ENCODE peak calls at places on chromosomes 5 and 9, in five cellular contexts. P is fibroblast of villous mesenchyme; O is CD8-positive, alpha-beta T cell; K is mammary epithelial cell; D is SK-N-SH. B is an unnamed sample.

GRCh38 chr9:135577256-135577655 is 15.7 kb downstream of the PAEP start:
- DNase-seq in P (no peak), O (no peak), K (no peak), D (no peak), B (no peak)

GRCh38 chr9:23669776-23670175 is 156.3 kb downstream of the ELAVL2 start:
- DNase-seq in P (no peak), O (no peak), K (no peak), D (no peak), B (no peak)

GRCh38 chr5:16417392-16418074 is 48.1 kb downstream of the ZNF622 start:
- DNase-seq in P (no peak), O (no peak), K (no peak), D (no peak), B (no peak)

GRCh38 chr9:114313186-114313585 is 9.7 kb upstream of the ORM1 start:
- DNase-seq in P (peak; percentile 47), O (no peak), K (no peak), D (no peak), B (no peak)

GRCh38 chr5:178375348-178375747 is 142.7 kb upstream of the PHYKPL start:
- DNase-seq in P (no peak), O (no peak), K (no peak), D (no peak), B (no peak)

GRCh38 chr5:53326420-53327153 is 153.8 kb upstream of the FST start:
- DNase-seq in P (peak; percentile 50), O (no peak), K (no peak), D (no peak), B (no peak)

GRCh38 chr5:66653380-66653779 is 57.2 kb downstream of the MAST4 start:
- DNase-seq in P (no peak), O (no peak), K (peak; percentile 85), D (no peak), B (no peak)

GRCh38 chr5:170159101-170159698 is 53.5 kb downstream of the FOXI1 start:
- DNase-seq in P (no peak), O (no peak), K (peak; percentile 46), D (no peak), B (no peak)

GRCh38 chr9:90124961-90125360 is 517.7 kb downstream of the DIRAS2 start:
- DNase-seq in P (peak; percentile 10), O (no peak), K (no peak), D (peak; percentile 64), B (no peak)

GRCh38 chr9:114906922-114907571 is 23.3 kb downstream of the TNFSF8 start:
- DNase-seq in P (peak; percentile 66), O (peak; percentile 26), K (peak; percentile 48), D (peak; percentile 45), B (no peak)

GRCh38 chr5:1498623-1499416 is 24.9 kb downstream of the LPCAT1 start:
- DNase-seq in P (no peak), O (no peak), K (no peak), D (no peak), B (no peak)

GRCh38 chr9:110016340-110016739 is 191.6 kb downstream of the C9orf152 start:
- DNase-seq in P (peak; percentile 66), O (no peak), K (peak; percentile 40), D (peak; percentile 12), B (no peak)

GRCh38 chr9:137128158-137129088 is 10.5 kb upstream of the GRIN1 start:
- DNase-seq in P (no peak), O (no peak), K (no peak), D (peak; percentile 14), B (no peak)

GRCh38 chr9:88952086-88952615 is 39.1 kb upstream of the S1PR3 start:
- DNase-seq in P (no peak), O (no peak), K (no peak), D (no peak), B (no peak)

GRCh38 chr5:85709728-85710127 is 908.0 kb upstream of the COX7C start:
- DNase-seq in P (no peak), O (no peak), K (no peak), D (no peak), B (no peak)

GRCh38 chr5:163916376-163916775 is 411.0 kb downstream of the MAT2B start:
- DNase-seq in P (peak; percentile 37), O (no peak), K (no peak), D (no peak), B (no peak)

GRCh38 chr9:93823245-93824072 is 131.7 kb downstream of the BARX1 start:
- DNase-seq in P (no peak), O (no peak), K (peak; percentile 20), D (peak; percentile 2), B (no peak)

GRCh38 chr5:21391506-21391905 is 1403.5 kb upstream of the CDH18 start:
- DNase-seq in P (peak; percentile 2), O (no peak), K (no peak), D (no peak), B (no peak)

GRCh38 chr5:174119386-174119785 is 73.9 kb downstream of the NSG2 start:
- DNase-seq in P (no peak), O (no peak), K (no peak), D (no peak), B (no peak)

GRCh38 chr5:77632526-77633268 is 5.8 kb downstream of the OTP start:
- DNase-seq in P (no peak), O (no peak), K (no peak), D (peak; percentile 30), B (no peak)

GRCh38 chr9:136003356-136004218 is 42.4 kb upstream of the UBAC1 start:
- DNase-seq in P (no peak), O (no peak), K (no peak), D (no peak), B (no peak)

GRCh38 chr9:127388037-127388855 is 8.7 kb upstream of the SLC2A8 start:
- DNase-seq in P (peak; percentile 98), O (peak; percentile 78), K (peak; percentile 96), D (no peak), B (no peak)

GRCh38 chr9:115591584-115591984 is 473.6 kb upstream of the TNC start:
- DNase-seq in P (peak; percentile 99), O (no peak), K (peak; percentile 95), D (peak; percentile 57), B (peak; percentile 28)

GRCh38 chr9:4666042-4666699 is at the start of gene SPATA6L:
- DNase-seq in P (peak; percentile 49), O (peak; percentile 43), K (peak; percentile 48), D (peak; percentile 81), B (peak; percentile 31)

GRCh38 chr5:78985407-78986223 is 505 bp upstream of the ARSB start:
- DNase-seq in P (peak; percentile 25), O (peak; percentile 49), K (peak; percentile 39), D (peak; percentile 43), B (peak; percentile 46)

GRCh38 chr5:82329393-82329792 is 51.2 kb upstream of the RPS23 start:
- DNase-seq in P (no peak), O (no peak), K (no peak), D (no peak), B (no peak)

GRCh38 chr9:131036071-131036470 is 27.1 kb downstream of the LAMC3 start:
- DNase-seq in P (no peak), O (no peak), K (no peak), D (no peak), B (no peak)

GRCh38 chr9:126149661-126150060 is 177.0 kb upstream of the MVB12B start:
- DNase-seq in P (no peak), O (no peak), K (no peak), D (peak; percentile 20), B (no peak)

GRCh38 chr9:4301971-4302427 is 2.1 kb upstream of the GLIS3 start:
- DNase-seq in P (peak; percentile 77), O (no peak), K (peak; percentile 93), D (no peak), B (no peak)

GRCh38 chr5:5409151-5409810 is 13.2 kb upstream of the ICE1 start:
- DNase-seq in P (no peak), O (no peak), K (peak; percentile 17), D (no peak), B (no peak)

DNA sequence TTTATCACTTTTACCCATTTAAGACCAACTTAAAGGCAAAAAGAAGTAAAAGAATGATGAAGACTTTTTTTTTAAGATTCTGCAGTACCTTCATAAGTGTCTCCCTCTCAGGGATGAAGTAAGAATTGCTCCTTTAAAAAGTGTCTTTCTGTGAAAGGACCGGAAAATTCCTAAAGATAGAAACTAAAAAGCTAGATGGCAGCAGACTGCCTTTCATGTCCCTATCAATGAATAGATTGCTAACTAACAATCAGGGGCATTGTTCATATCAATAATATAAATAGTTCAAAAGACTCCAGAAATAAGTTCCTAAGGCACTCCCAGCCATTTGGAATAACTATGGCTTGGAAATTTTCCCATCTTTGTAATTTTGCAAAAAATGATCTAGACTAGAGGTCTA is 558.0 kb downstream of the PDE4D start:
- DNase-seq in P (no peak), O (no peak), K (no peak), D (no peak), B (no peak)
- TF ChIP-seq CTCF in P (peak; percentile 2), O (no peak), K (no peak), D (peak; percentile 13), B (no peak)

GRCh38 chr9:36597412-36598178 is 24.9 kb downstream of the MELK start:
- DNase-seq in P (peak; percentile 60), O (no peak), K (peak; percentile 38), D (peak; percentile 51), B (no peak)
- TF ChIP-seq CTCF in P (peak; percentile 80), O (peak; percentile 19), K (peak; percentile 90), D (peak; percentile 70), B (peak; percentile 66)

GRCh38 chr9:892123-892522 is 50.6 kb downstream of the DMRT1 start:
- DNase-seq in P (no peak), O (no peak), K (no peak), D (no peak), B (no peak)

GRCh38 chr9:899440-900184 is 58.1 kb downstream of the DMRT1 start:
- DNase-seq in P (peak; percentile 13), O (no peak), K (no peak), D (no peak), B (no peak)

GRCh38 chr9:893115-893514 is 51.6 kb downstream of the DMRT1 start:
- DNase-seq in P (no peak), O (no peak), K (no peak), D (no peak), B (no peak)

DNA sequence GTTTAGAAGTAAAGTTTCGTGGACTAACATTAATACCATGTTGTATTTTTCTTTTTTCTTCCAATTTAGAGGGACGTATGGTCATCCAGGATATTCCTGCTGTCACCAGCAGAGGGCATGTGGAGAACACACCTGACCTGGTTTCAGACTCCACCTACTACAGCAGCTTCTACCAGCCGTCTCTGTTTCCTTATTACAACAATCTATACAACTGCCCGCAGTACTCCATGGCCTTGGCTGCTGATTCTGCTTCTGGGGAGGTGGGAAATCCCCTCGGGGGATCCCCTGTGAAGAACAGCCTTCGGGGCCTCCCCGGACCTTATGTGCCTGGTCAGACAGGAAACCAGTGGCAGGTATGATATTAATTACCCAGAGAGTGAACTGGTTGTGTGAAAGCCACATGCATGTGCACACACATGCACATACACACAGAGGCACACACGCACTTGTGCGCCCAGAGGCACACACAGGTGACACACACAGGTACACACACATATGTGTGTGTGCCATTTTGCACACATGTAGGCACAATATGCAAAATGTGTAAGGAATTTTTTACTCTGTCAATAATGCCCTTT is 52.4 kb downstream of the DMRT1 start:
- DNase-seq in P (peak; percentile 42), O (peak; percentile 21), K (peak; percentile 54), D (peak; percentile 56), B (peak; percentile 42)
- TF ChIP-seq CTCF in P (peak; percentile 72), O (peak; percentile 61), K (peak; percentile 81), D (peak; percentile 71), B (peak; percentile 92)

GRCh38 chr9:84667571-84668203 is 1.8 kb upstream of the NTRK2 start:
- DNase-seq in P (no peak), O (no peak), K (peak; percentile 45), D (peak; percentile 59), B (peak; percentile 17)
- TF ChIP-seq CTCF in P (peak; percentile 25), O (no peak), K (peak; percentile 67), D (peak; percentile 54), B (peak; percentile 67)

GRCh38 chr5:180334176-180334575 is 19.0 kb downstream of the GFPT2 start:
- DNase-seq in P (no peak), O (no peak), K (no peak), D (no peak), B (no peak)
- TF ChIP-seq CTCF in P (no peak), O (no peak), K (no peak), D (no peak), B (no peak)